ENCODE peak calls at places on chromosome 18, in nine cellular contexts. B is astrocyte of the spinal cord; S is stimulated activated CD8-positive, alpha-beta memory T cell treated with anti-CD3 and anti-CD28 coated beads, Interleukin-4, amount 100 ng/mL, for 24 hours; I is GM03348; J is skeletal muscle cell; A is HuH-7; X is SK-N-DZ; O is NCI-H1436; K is adrenal gland. R is an unnamed sample.

GRCh38 chr18:9901377-9901776 is 12.4 kb upstream of the VAPA start:
- DNase-seq in I (no peak), K (no peak), S (no peak), J (no peak), O (no peak), A (no peak), B (no peak), X (no peak), R (no peak)

GRCh38 chr18:55264108-55264507 is 304.8 kb upstream of the CCDC68 start:
- DNase-seq in S (no peak), J (no peak), I (no peak), X (no peak), A (no peak), O (no peak), K (peak), B (peak), R (peak)

GRCh38 chr18:79334496-79335233 is 61.1 kb upstream of the NFATC1 start:
- DNase-seq in X (no peak), O (no peak), J (no peak), I (no peak), K (no peak), A (no peak), B (no peak), S (no peak), R (no peak)

GRCh38 chr18:41389936-41390667 is 564.9 kb upstream of the PIK3C3 start:
- DNase-seq in X (no peak), A (no peak), O (peak), S (no peak), J (no peak), K (no peak), I (no peak), B (no peak), R (no peak)

GRCh38 chr18:9918016-9918680 is 4.3 kb downstream of the VAPA start:
- DNase-seq in B (peak), A (no peak), I (peak), X (no peak), S (no peak), K (no peak), J (no peak), O (no peak), R (no peak)

GRCh38 chr18:77101410-77102245 is 31.0 kb downstream of the MBP start:
- DNase-seq in X (no peak), I (peak), A (no peak), O (no peak), S (peak), B (peak), K (peak), J (peak), R (no peak)

GRCh38 chr18:36095936-36096519 is 28.7 kb upstream of the RPRD1A start:
- DNase-seq in I (peak), K (no peak), S (no peak), B (peak), J (peak), A (peak), X (peak), O (peak), R (no peak)

GRCh38 chr18:57705861-57706590 is 84.4 kb upstream of the NARS1 start:
- DNase-seq in I (no peak), B (no peak), S (no peak), O (peak), A (no peak), X (no peak), J (no peak), K (no peak), R (peak)

GRCh38 chr18:43587538-43588153 is 310.4 kb upstream of the SYT4 start:
- DNase-seq in I (peak), S (no peak), X (peak), K (no peak), A (peak), B (peak), J (peak), O (peak), R (no peak)

GRCh38 chr18:7417742-7418141 is 149.4 kb upstream of the PTPRM start:
- DNase-seq in A (no peak), S (no peak), O (no peak), I (peak), J (peak), B (peak), K (no peak), X (no peak), R (peak)

GRCh38 chr18:8987250-8987649 is 115.2 kb upstream of the NDUFV2 start:
- DNase-seq in S (no peak), X (no peak), O (no peak), J (peak), A (no peak), I (peak), B (no peak), K (no peak), R (no peak)

GRCh38 chr18:43720036-43720435 is 442.7 kb upstream of the SYT4 start:
- DNase-seq in I (no peak), B (peak), J (peak), S (no peak), K (no peak), O (no peak), A (no peak), X (no peak), R (no peak)

GRCh38 chr18:22466608-22467390 is 49.1 kb upstream of the CTAGE1 start:
- DNase-seq in A (peak), O (no peak), I (peak), X (no peak), K (no peak), S (no peak), J (peak), B (peak), R (peak)

GRCh38 chr18:27400001-27400400 is 214.9 kb upstream of the CHST9 start:
- DNase-seq in S (no peak), A (peak), X (no peak), B (no peak), I (no peak), K (no peak), J (no peak), O (no peak), R (no peak)

GRCh38 chr18:77977331-77977730 is 727.7 kb downstream of the GALR1 start:
- DNase-seq in O (no peak), K (no peak), S (no peak), A (no peak), J (no peak), X (no peak), B (no peak), I (no peak), R (no peak)

GRCh38 chr18:59672125-59672769 is 25.0 kb downstream of the CCBE1 start:
- DNase-seq in B (peak), A (no peak), J (peak), I (peak), K (peak), O (peak), S (no peak), X (no peak), R (no peak)

GRCh38 chr18:38718365-38718901 is 1152.8 kb upstream of the CELF4 start:
- DNase-seq in B (no peak), K (no peak), A (no peak), S (no peak), I (no peak), O (no peak), J (no peak), X (no peak), R (no peak)

GRCh38 chr18:39960545-39960944 is 1994.5 kb upstream of the PIK3C3 start:
- DNase-seq in I (no peak), S (no peak), J (no peak), O (no peak), B (peak), K (no peak), X (no peak), A (no peak), R (no peak)

GRCh38 chr18:73638709-73639108 is 508.9 kb downstream of the FBXO15 start:
- DNase-seq in O (no peak), S (no peak), I (peak), J (no peak), K (no peak), X (no peak), A (no peak), B (peak), R (no peak)

GRCh38 chr18:11733031-11733430 is 44.0 kb downstream of the GNAL start:
- DNase-seq in X (peak), B (peak), O (peak), S (peak), K (peak), I (peak), A (peak), J (peak), R (peak)

GRCh38 chr18:55038162-55038561 is 78.9 kb upstream of the CCDC68 start:
- DNase-seq in B (peak), K (no peak), I (no peak), S (no peak), O (no peak), X (no peak), J (no peak), A (no peak), R (no peak)

GRCh38 chr18:22279741-22280452 is 110.5 kb downstream of the GATA6 start:
- DNase-seq in I (peak), K (no peak), X (no peak), B (peak), A (no peak), O (no peak), J (no peak), S (no peak), R (no peak)

GRCh38 chr18:57004366-57005121 is 142.3 kb upstream of the BOD1L2 start:
- DNase-seq in K (no peak), A (no peak), B (peak), X (no peak), I (peak), J (no peak), O (no peak), S (no peak), R (no peak)

GRCh38 chr18:7733642-7734041 is 166.5 kb downstream of the PTPRM start:
- DNase-seq in J (no peak), K (no peak), B (no peak), O (no peak), A (no peak), S (no peak), X (no peak), I (no peak), R (peak)

GRCh38 chr18:65753520-65753919 is 2.7 kb downstream of the CDH7 start:
- DNase-seq in K (no peak), O (peak), X (peak), A (peak), J (no peak), B (peak), I (no peak), S (no peak), R (no peak)

GRCh38 chr18:78984941-78985784 is 5.5 kb downstream of the SALL3 start:
- DNase-seq in J (no peak), I (no peak), X (peak), A (peak), K (peak), S (no peak), O (peak), B (peak), R (peak)

GRCh38 chr18:71028285-71028762 is 739.5 kb downstream of the SOCS6 start:
- DNase-seq in I (no peak), S (no peak), B (no peak), A (no peak), J (no peak), K (peak), O (no peak), X (peak), R (peak)

GRCh38 chr18:7577706-7578105 is 10.6 kb downstream of the PTPRM start:
- DNase-seq in X (no peak), I (peak), J (no peak), O (no peak), A (no peak), B (peak), K (no peak), S (no peak), R (peak)

GRCh38 chr18:52341617-52342381 is 1.8 kb downstream of the DCC start:
- DNase-seq in X (no peak), S (no peak), O (no peak), J (no peak), A (no peak), I (peak), K (no peak), B (peak), R (no peak)

GRCh38 chr18:61687317-61687716 is 205.5 kb downstream of the RNF152 start:
- DNase-seq in A (no peak), S (no peak), K (no peak), X (no peak), J (no peak), O (no peak), B (no peak), I (no peak), R (no peak)

GRCh38 chr18:45103319-45104070 is 422.8 kb downstream of the SETBP1 start:
- DNase-seq in B (no peak), X (no peak), A (no peak), O (no peak), S (no peak), I (no peak), K (no peak), J (no peak), R (no peak)

GRCh38 chr18:36493349-36494281 is 196.1 kb downstream of the FHOD3 start:
- DNase-seq in X (no peak), A (peak), I (no peak), S (no peak), K (no peak), B (peak), O (peak), J (no peak), R (peak)

GRCh38 chr18:32576296-32576916 is 105.7 kb upstream of the GAREM1 start:
- DNase-seq in K (no peak), A (peak), X (peak), S (no peak), J (peak), B (peak), O (no peak), I (peak), R (no peak)

R was measured in Caco-2.